ENCODE peak calls at places on chromosomes 2 and 18, in six cellular contexts. X is ovary, V is stomach, P is adrenal gland, R is spleen, M is Calu3. J is an unnamed sample.

GRCh38 chr2:381181-381580 is 93.3 kb upstream of the ALKAL2 start:
- DNase-seq in M (no peak), V (no peak), X (no peak), R (no peak), P (no peak), J (no peak)

GRCh38 chr2:10412380-10412779 is 35.7 kb downstream of the ODC1 start:
- DNase-seq in X (peak), P (no peak), R (no peak), M (peak), V (no peak), J (peak)

GRCh38 chr2:181891966-181892794 is 650 bp downstream of the ITPRID2 start:
- DNase-seq in P (peak), V (peak), R (peak), X (peak), M (peak), J (peak)

GRCh38 chr18:46322411-46322891 is 218.3 kb downstream of the HAUS1 start:
- DNase-seq in P (no peak), X (no peak), M (peak), V (no peak), R (no peak), J (no peak)

GRCh38 chr18:59715966-59716369 is 18.7 kb upstream of the CCBE1 start:
- DNase-seq in P (peak), M (peak), R (no peak), V (no peak), X (no peak), J (no peak)

GRCh38 chr2:169397697-169398096 is 35.4 kb upstream of the LRP2 start:
- DNase-seq in M (no peak), V (no peak), X (no peak), P (no peak), R (no peak), J (no peak)

GRCh38 chr2:240410808-240411207 is 24.7 kb upstream of the GPC1 start:
- DNase-seq in R (no peak), V (no peak), M (no peak), P (peak), X (peak), J (no peak)

GRCh38 chr18:23235860-23236259 is 100.6 kb downstream of the CABLES1 start:
- DNase-seq in V (no peak), X (no peak), R (peak), P (no peak), M (no peak), J (no peak)

GRCh38 chr2:105052773-105053172 is 14.9 kb downstream of the MRPS9 start:
- DNase-seq in P (peak), R (no peak), V (peak), M (peak), X (no peak), J (no peak)

GRCh38 chr2:196277002-196277401 is 105.6 kb upstream of the STK17B start:
- DNase-seq in M (peak), P (no peak), V (no peak), X (no peak), R (no peak), J (peak)

GRCh38 chr2:157596992-157597681 is 31.5 kb downstream of the ACVR1C start:
- DNase-seq in V (peak), P (no peak), M (peak), R (peak), X (no peak), J (peak)

GRCh38 chr2:27446057-27446456 is 3.9 kb downstream of the KRTCAP3 start:
- DNase-seq in R (no peak), P (no peak), M (peak), X (no peak), V (peak), J (no peak)

GRCh38 chr2:28394331-28394877 is 1.7 kb downstream of the FOSL2 start:
- DNase-seq in P (peak), V (peak), M (peak), X (peak), R (peak), J (no peak)

DNA sequence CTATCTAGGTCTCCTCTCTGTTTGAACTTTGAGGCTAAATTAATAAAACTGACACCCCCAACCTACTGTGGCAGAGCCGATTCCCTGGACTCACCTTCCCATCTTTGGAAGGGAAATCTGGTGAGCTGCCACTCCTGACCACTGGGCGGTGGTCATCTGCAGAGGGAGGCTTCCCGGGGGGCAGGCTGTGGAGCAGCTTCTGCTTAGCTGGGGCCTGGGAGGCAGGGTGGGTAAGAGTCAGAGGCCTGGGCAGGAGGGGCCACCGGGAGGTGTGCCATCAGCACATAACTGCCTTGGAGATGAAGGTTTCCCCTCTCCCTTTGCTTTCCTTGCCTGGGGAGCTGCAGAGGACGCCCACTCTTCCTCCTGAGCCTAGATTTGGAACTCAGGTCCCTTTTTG is 2.3 kb upstream of the NPPC start:
- DNase-seq in V (peak), R (peak), P (no peak), M (peak), X (peak), J (peak)
- TF ChIP-seq CTCF in V (no peak), R (no peak), P (no peak), M (no peak), X (no peak), J (no peak)

GRCh38 chr2:163887182-163887581 is 151.4 kb upstream of the FIGN start:
- DNase-seq in X (no peak), R (no peak), V (no peak), M (no peak), P (no peak), J (no peak)
- TF ChIP-seq CTCF in X (no peak), R (no peak), V (no peak), M (peak), P (no peak), J (no peak)

DNA sequence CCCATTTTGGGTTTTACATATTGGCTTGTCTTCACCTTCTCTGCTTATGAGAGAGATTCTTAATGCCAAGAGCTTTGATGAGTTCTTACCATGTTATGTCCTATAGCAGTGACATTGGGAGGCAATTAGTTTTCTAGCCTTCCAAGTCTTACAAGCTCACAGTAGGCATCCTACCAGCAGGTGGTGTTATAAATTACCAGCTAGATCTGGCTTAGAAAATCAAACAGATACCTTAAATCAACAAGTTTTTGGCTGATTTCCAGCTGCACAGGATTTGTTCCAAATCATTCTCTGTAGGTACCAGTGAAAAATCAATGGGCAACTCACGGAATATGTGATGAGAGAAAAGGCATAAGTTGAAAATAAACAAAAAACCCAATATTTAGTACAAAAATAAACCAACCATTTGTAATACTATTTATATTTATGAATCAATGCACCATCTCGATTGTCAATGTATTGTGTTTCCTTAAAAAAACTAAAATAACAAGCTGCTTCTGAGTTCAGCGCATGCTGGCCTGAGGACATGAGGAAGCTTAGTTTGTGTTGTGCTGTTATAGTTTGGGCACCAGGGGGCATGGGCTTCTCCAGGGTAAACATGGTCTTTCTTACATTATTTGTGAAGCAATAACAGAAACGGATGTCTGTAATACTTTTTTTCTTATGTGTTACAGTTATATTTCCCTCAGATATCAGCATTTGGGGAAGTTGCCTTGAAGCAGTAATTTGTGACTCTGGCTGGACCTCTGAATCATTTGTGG is 34.1 kb upstream of the NXPH2 start:
- DNase-seq in P (no peak), V (no peak), X (no peak), R (no peak), M (peak), J (no peak)
- TF ChIP-seq CTCF in P (no peak), V (no peak), X (no peak), R (no peak), M (peak), J (no peak)

DNA sequence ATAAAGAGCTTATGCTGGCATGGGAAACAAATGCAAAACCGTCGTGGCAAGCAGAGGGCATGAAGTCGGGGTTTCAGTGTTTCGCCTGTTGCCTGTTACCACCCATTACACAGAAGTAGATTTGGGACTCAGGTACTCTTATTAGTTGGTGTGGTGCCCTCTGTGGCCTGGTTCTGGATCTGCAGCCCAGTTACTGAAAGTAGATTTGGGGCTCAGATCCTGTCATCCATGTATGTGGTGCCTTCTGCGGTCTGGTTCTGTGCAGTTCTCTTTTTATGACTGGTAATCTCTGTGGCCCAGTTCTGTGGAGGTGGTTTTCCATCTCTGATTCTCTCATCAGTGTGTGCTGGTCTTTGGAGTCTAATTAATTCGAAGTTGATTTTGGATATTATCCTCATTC is 45.2 kb downstream of the ADNP2 start:
- DNase-seq in R (no peak), P (no peak), X (no peak), V (no peak), M (peak), J (peak)
- TF ChIP-seq CTCF in R (peak), P (peak), X (no peak), V (peak), M (no peak), J (peak)

GRCh38 chr2:233832869-233833812 is 21.2 kb downstream of the HJURP start:
- DNase-seq in R (peak), V (peak), P (no peak), M (peak), X (no peak), J (peak)
- TF ChIP-seq CTCF in R (no peak), V (peak), P (no peak), M (peak), X (no peak), J (no peak)

GRCh38 chr2:184359379-184359778 is 238.9 kb upstream of the ZNF804A start:
- DNase-seq in V (no peak), P (no peak), M (no peak), X (no peak), R (no peak), J (no peak)

GRCh38 chr2:184367211-184367610 is 231.1 kb upstream of the ZNF804A start:
- DNase-seq in P (no peak), V (no peak), X (no peak), R (no peak), M (no peak), J (no peak)

GRCh38 chr2:184363213-184363612 is 235.1 kb upstream of the ZNF804A start:
- DNase-seq in R (no peak), M (no peak), X (no peak), P (no peak), V (no peak), J (no peak)
- TF ChIP-seq CTCF in R (no peak), M (no peak), X (no peak), P (no peak), V (no peak), J (no peak)

GRCh38 chr2:80380767-80381166 is 76.2 kb upstream of the LRRTM1 start:
- DNase-seq in P (no peak), M (no peak), X (no peak), R (no peak), V (no peak), J (no peak)
- TF ChIP-seq CTCF in P (no peak), M (no peak), X (no peak), R (no peak), V (no peak), J (no peak)

GRCh38 chr2:209463226-209463625 is 39.4 kb downstream of the MAP2 start:
- DNase-seq in P (no peak), M (no peak), X (no peak), R (no peak), V (no peak), J (no peak)
- TF ChIP-seq CTCF in P (peak), M (no peak), X (no peak), R (peak), V (no peak), J (no peak)

J was measured in GM20000.